ENCODE peak calls at places on chromosomes 3 and 15, in nine cellular contexts. M, B, P, D, A, K, N, F and E are unnamed samples.

GRCh38 chr3:82055792-82056191 is 294.3 kb upstream of the GBE1 start:
- DNase-seq in M (no peak), B (no peak), P (no peak), D (no peak), A (no peak), K (no peak), N (no peak), F (peak), E (no peak)

GRCh38 chr3:52233968-52234367 is 5.0 kb downstream of the TWF2 start:
- DNase-seq in M (no peak), B (no peak), P (no peak), D (no peak), A (no peak), K (no peak), N (no peak), F (no peak), E (no peak)

GRCh38 chr15:25501828-25502446 is 63.1 kb upstream of the UBE3A start:
- DNase-seq in M (peak), B (peak), P (no peak), D (peak), A (no peak), K (peak), N (no peak), F (peak), E (peak)

GRCh38 chr15:75992897-75993296 is 19.3 kb downstream of the NRG4 start:
- DNase-seq in M (no peak), B (no peak), P (no peak), D (no peak), A (no peak), K (no peak), N (no peak), F (no peak), E (no peak)

GRCh38 chr3:185362850-185363661 is at the start of gene MAP3K13:
- DNase-seq in M (peak), B (peak), P (peak), D (peak), A (peak), K (peak), N (peak), F (peak), E (peak)

GRCh38 chr3:141152801-141153678 is 78.6 kb upstream of the PXYLP1 start:
- DNase-seq in M (no peak), B (no peak), P (no peak), D (peak), A (no peak), K (no peak), N (no peak), F (no peak), E (no peak)

GRCh38 chr15:40543082-40543481 is 21.8 kb downstream of the CCDC32 start:
- DNase-seq in M (no peak), B (peak), P (no peak), D (no peak), A (no peak), K (no peak), N (no peak), F (no peak), E (no peak)

GRCh38 chr15:74209997-74210573 is 7.5 kb upstream of the STRA6 start:
- DNase-seq in M (peak), B (no peak), P (no peak), D (no peak), A (no peak), K (no peak), N (no peak), F (peak), E (no peak)

GRCh38 chr15:60134609-60135008 is 130.5 kb downstream of the FOXB1 start:
- DNase-seq in M (no peak), B (no peak), P (no peak), D (no peak), A (no peak), K (no peak), N (no peak), F (no peak), E (no peak)

GRCh38 chr3:2476996-2477395 is 378.3 kb downstream of the CNTN4 start:
- DNase-seq in M (no peak), B (no peak), P (no peak), D (no peak), A (no peak), K (no peak), N (no peak), F (no peak), E (no peak)

GRCh38 chr3:39128951-39129350 is 21.5 kb downstream of the TTC21A start:
- DNase-seq in M (no peak), B (no peak), P (no peak), D (no peak), A (no peak), K (no peak), N (no peak), F (no peak), E (no peak)

GRCh38 chr3:45473841-45474240 is 85.5 kb downstream of the LARS2 start:
- DNase-seq in M (no peak), B (no peak), P (no peak), D (no peak), A (no peak), K (no peak), N (no peak), F (peak), E (no peak)

GRCh38 chr3:4981160-4981687 is 2.0 kb downstream of the BHLHE40 start:
- DNase-seq in M (no peak), B (no peak), P (no peak), D (no peak), A (no peak), K (no peak), N (no peak), F (peak), E (no peak)

GRCh38 chr3:17927036-17927435 is 184.6 kb upstream of the TBC1D5 start:
- DNase-seq in M (no peak), B (no peak), P (no peak), D (no peak), A (no peak), K (no peak), N (no peak), F (no peak), E (no peak)

GRCh38 chr3:53817809-53818208 is 28.4 kb downstream of the CHDH start:
- DNase-seq in M (no peak), B (no peak), P (no peak), D (no peak), A (no peak), K (no peak), N (no peak), F (no peak), E (no peak)

GRCh38 chr15:32029409-32029861 is 880 bp upstream of the CHRNA7 start:
- DNase-seq in M (no peak), B (peak), P (peak), D (peak), A (peak), K (no peak), N (no peak), F (no peak), E (peak)

GRCh38 chr15:40941078-40941527 is 12.0 kb downstream of the DLL4 start:
- DNase-seq in M (no peak), B (no peak), P (no peak), D (peak), A (no peak), K (no peak), N (no peak), F (no peak), E (no peak)

GRCh38 chr3:79724206-79724605 is 43.6 kb downstream of the ROBO1 start:
- DNase-seq in M (no peak), B (no peak), P (no peak), D (peak), A (no peak), K (peak), N (no peak), F (no peak), E (peak)

GRCh38 chr3:66722675-66723074 is 221.9 kb upstream of the LRIG1 start:
- DNase-seq in M (no peak), B (no peak), P (peak), D (no peak), A (no peak), K (no peak), N (no peak), F (peak), E (no peak)

GRCh38 chr3:181431743-181432142 is 280.0 kb upstream of the SOX2 start:
- DNase-seq in M (no peak), B (no peak), P (no peak), D (no peak), A (no peak), K (no peak), N (no peak), F (peak), E (no peak)

GRCh38 chr15:98382139-98382538 is 266.2 kb upstream of the IGF1R start:
- DNase-seq in M (peak), B (no peak), P (no peak), D (no peak), A (no peak), K (peak), N (no peak), F (no peak), E (peak)

GRCh38 chr3:146160964-146161724 is at the start of gene PLOD2:
- DNase-seq in M (peak), B (peak), P (peak), D (peak), A (peak), K (peak), N (no peak), F (peak), E (peak)
- H3K9ac ChIP-seq in M (peak), B (peak), P (peak), D (peak), A (peak), K (peak), N (peak), F (peak), E (peak)

DNA sequence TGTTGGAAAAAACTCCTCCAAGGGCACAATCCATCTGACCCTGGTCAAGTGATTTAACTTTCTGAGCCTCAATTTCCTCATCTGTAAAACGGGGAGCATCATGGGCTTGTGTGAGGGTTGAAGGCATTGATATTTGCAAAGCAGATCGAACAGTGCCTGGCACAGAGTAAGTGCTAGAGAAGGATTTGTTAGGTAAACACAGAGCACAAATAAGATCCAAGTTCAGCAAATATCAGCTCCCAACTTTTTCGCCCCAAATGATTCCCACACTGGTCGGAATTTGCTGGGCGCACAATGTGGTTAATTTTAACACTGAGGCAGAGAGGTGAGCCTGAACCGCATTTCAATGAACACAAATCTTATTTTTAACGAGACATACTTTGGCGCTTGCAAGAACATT is 76.3 kb upstream of the ATP2B2 start:
- DNase-seq in M (no peak), B (no peak), P (no peak), D (no peak), A (no peak), K (no peak), N (no peak), F (no peak), E (no peak)
- H3K9ac ChIP-seq in M (no peak), B (no peak), P (no peak), D (no peak), A (no peak), K (no peak), N (no peak), F (no peak), E (no peak)

DNA sequence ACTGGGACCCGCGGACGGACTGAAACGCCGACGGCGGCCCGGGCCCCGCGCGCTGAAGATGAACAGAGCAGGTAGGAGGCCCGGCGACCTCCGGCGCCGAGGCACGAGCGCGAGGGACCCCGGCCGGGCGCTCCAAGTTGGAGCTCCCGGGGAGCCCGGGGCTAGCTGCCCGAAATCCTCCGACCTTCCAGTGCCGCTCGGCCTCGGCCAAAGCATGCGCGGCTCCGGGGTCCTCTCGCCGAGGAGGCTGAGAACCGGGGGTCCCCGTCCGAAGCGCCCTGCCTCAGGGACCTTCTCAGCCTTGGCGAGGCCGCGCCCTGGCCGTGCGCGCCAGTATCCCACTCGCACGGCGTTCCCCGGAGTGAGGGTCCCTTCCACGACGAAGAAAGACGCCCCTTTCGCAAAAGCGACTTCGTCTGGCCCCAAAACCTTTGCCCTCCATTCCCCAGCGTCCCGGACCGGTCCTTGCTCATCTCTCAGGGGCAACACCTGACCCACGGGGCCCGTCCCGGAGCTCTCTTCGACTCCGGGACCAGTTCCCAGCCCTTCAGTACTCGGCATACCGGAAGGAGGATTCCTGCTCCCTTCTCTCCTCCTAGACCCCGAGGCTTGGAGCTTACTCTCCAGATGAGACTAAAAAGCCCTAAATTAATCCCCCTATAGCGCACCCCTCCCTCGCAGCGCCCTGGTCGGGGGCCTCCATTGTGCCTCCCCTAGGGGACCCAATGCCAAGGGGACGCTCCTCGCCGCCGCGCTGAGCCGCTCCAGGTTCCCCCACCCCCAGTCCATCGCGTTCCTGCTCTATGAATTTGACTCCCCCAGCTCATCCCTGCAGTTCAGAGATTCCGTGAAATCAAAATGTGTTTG is 7.7 kb upstream of the FGD5 start:
- DNase-seq in M (no peak), B (no peak), P (no peak), D (peak), A (no peak), K (no peak), N (no peak), F (no peak), E (peak)
- H3K9ac ChIP-seq in M (no peak), B (no peak), P (peak), D (no peak), A (peak), K (peak), N (no peak), F (no peak), E (peak)

GRCh38 chr15:71595846-71596553 is 214.4 kb upstream of the NR2E3 start:
- DNase-seq in M (no peak), B (no peak), P (no peak), D (no peak), A (no peak), K (no peak), N (no peak), F (peak), E (no peak)
- H3K9ac ChIP-seq in M (no peak), B (no peak), P (no peak), D (no peak), A (no peak), K (no peak), N (no peak), F (no peak), E (no peak)

GRCh38 chr3:8765528-8765927 is 3.9 kb downstream of the OXTR start:
- DNase-seq in M (no peak), B (no peak), P (no peak), D (no peak), A (no peak), K (no peak), N (no peak), F (peak), E (peak)

GRCh38 chr3:8764528-8764927 is 4.9 kb downstream of the OXTR start:
- DNase-seq in M (no peak), B (no peak), P (no peak), D (no peak), A (no peak), K (no peak), N (no peak), F (no peak), E (peak)

GRCh38 chr3:8767181-8767666 is 2.2 kb downstream of the OXTR start:
- DNase-seq in M (no peak), B (no peak), P (no peak), D (no peak), A (no peak), K (no peak), N (no peak), F (peak), E (no peak)

GRCh38 chr3:8767667-8768363 is 1.6 kb downstream of the OXTR start:
- DNase-seq in M (no peak), B (no peak), P (peak), D (peak), A (no peak), K (no peak), N (peak), F (peak), E (peak)

DNA sequence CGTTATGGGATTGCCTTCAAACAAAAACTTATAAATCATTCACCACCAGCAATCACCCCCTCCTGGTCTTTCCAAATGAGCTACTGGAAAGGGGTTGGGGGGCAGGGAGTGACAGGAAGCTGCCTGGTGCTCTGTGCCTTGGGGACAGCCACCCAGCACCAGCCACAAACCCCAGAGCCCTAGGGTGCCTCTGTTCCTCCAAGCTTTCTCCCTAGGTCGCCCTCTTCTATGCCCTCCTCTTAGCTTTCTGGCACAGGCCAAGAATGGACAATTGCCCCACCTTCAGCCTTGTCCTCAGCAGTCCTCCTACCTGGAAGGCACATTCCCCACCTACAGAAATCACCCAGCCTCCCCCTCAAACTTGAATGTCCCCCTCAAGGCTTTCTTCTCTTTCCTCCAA is 3.3 kb downstream of the OXTR start:
- DNase-seq in M (no peak), B (no peak), P (no peak), D (no peak), A (no peak), K (no peak), N (no peak), F (no peak), E (peak)
- H3K9ac ChIP-seq in M (no peak), B (no peak), P (no peak), D (no peak), A (no peak), K (no peak), N (no peak), F (no peak), E (no peak)

GRCh38 chr15:90062023-90062728 is 40.1 kb downstream of the IDH2 start:
- DNase-seq in M (peak), B (no peak), P (peak), D (peak), A (peak), K (peak), N (peak), F (peak), E (peak)
- H3K9ac ChIP-seq in M (peak), B (no peak), P (peak), D (no peak), A (peak), K (peak), N (peak), F (no peak), E (no peak)

GRCh38 chr3:14821151-14821550 is 2.4 kb downstream of the FGD5 start:
- DNase-seq in M (no peak), B (no peak), P (no peak), D (no peak), A (no peak), K (no peak), N (no peak), F (no peak), E (no peak)

GRCh38 chr3:14822134-14822533 is 3.4 kb downstream of the FGD5 start:
- DNase-seq in M (no peak), B (no peak), P (no peak), D (no peak), A (no peak), K (no peak), N (no peak), F (no peak), E (no peak)

GRCh38 chr3:14818804-14819500 is at the start of gene FGD5:
- DNase-seq in M (no peak), B (no peak), P (no peak), D (no peak), A (no peak), K (no peak), N (no peak), F (no peak), E (no peak)

GRCh38 chr3:14819671-14820070 is 909 bp downstream of the FGD5 start:
- DNase-seq in M (no peak), B (no peak), P (no peak), D (no peak), A (no peak), K (no peak), N (no peak), F (no peak), E (no peak)

DNA sequence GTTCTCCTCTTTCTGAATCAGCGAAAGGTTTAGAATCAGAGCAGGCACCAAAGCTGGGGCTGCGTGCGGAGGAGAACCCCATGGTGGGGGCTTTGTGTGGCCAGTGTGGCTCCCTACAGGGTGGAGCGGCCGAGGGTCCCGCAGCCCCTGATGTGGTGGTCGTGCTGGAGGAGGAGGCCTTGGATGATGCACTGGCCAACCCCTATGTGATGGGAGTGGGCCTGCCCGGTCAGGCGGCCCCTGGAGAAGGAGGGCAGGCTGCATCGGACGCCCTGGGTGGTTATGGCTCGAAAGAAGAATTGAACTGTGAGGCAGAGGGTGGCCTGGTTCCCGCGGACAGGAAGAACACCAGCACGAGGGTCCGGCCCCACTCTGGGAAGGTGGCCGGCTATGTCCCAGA is 1.4 kb downstream of the FGD5 start:
- DNase-seq in M (no peak), B (no peak), P (no peak), D (no peak), A (no peak), K (no peak), N (no peak), F (no peak), E (no peak)
- H3K9ac ChIP-seq in M (no peak), B (no peak), P (no peak), D (no peak), A (no peak), K (no peak), N (no peak), F (no peak), E (no peak)